ENCODE peak calls at places on chromosomes 7 and 10, in ten cellular contexts. L is fibroblast of lung, N is SK-N-SH, D is cardiac muscle cell, M is tibial artery, R is Peyer's patch, I is right cardiac atrium, E is K562, X is heart left ventricle, H is GM23248. V is an unnamed sample. For H3K4me1, the result is how much of the 10 kb centered on the place peaks cover.

GRCh38 chr7:92466682-92467081 is 11.1 kb downstream of the ERVW-1 start:
- DNase-seq in N (no peak), R (no peak), I (no peak), D (no peak), L (no peak), H (no peak), M (no peak), E (no peak), X (no peak), V (no peak)

GRCh38 chr7:2175091-2175490 is 57.7 kb downstream of the MAD1L1 start:
- DNase-seq in R (no peak), X (no peak), M (no peak), D (peak), H (no peak), E (no peak), N (no peak), L (no peak), I (peak), V (no peak)

GRCh38 chr7:875476-876076 is 778 bp upstream of the GET4 start:
- DNase-seq in R (no peak), D (no peak), X (peak), H (no peak), M (peak), N (no peak), I (peak), E (peak), L (no peak), V (no peak)

GRCh38 chr7:35353481-35353880 is 99.6 kb upstream of the TBX20 start:
- DNase-seq in H (no peak), R (no peak), X (no peak), N (no peak), M (no peak), I (no peak), L (no peak), D (no peak), E (no peak), V (no peak)

GRCh38 chr10:132878730-132879407 is 63.5 kb downstream of the CFAP46 start:
- DNase-seq in X (peak), R (no peak), M (no peak), N (no peak), H (no peak), D (no peak), L (no peak), E (no peak), I (no peak), V (no peak)

GRCh38 chr7:16850772-16851466 is 30.9 kb downstream of the AGR3 start:
- DNase-seq in H (no peak), X (peak), I (peak), L (no peak), M (no peak), E (no peak), R (no peak), D (no peak), N (peak), V (peak)

GRCh38 chr7:44145419-44145968 is 4.4 kb upstream of the MYL7 start:
- DNase-seq in X (no peak), R (peak), L (no peak), I (peak), N (peak), M (no peak), E (peak), H (no peak), D (no peak), V (no peak)

GRCh38 chr10:97534746-97535367 is 36.1 kb downstream of the UBTD1 start:
- DNase-seq in R (no peak), H (peak), X (no peak), I (peak), D (peak), N (peak), E (peak), L (no peak), M (no peak), V (no peak)

GRCh38 chr7:99392046-99392445 is 16.4 kb downstream of the PDAP1 start:
- DNase-seq in M (no peak), I (no peak), X (no peak), N (no peak), H (no peak), L (no peak), R (no peak), D (no peak), E (no peak), V (no peak)

GRCh38 chr10:7525314-7526016 is 114.6 kb upstream of the SFMBT2 start:
- DNase-seq in N (peak), X (no peak), M (peak), E (peak), D (peak), H (peak), L (peak), R (peak), I (no peak), V (no peak)

GRCh38 chr10:10798021-10798420 is 219.7 kb upstream of the CELF2 start:
- DNase-seq in M (no peak), R (no peak), X (no peak), H (peak), I (no peak), E (no peak), D (no peak), N (no peak), L (peak), V (no peak)

GRCh38 chr7:116630932-116631449 is 41.0 kb upstream of the MET start:
- DNase-seq in M (peak), N (no peak), H (peak), D (no peak), R (peak), L (peak), I (peak), E (peak), X (peak), V (peak)

GRCh38 chr7:23476286-23477169 is 6.2 kb upstream of the IGF2BP3 start:
- DNase-seq in L (no peak), M (no peak), R (no peak), H (no peak), I (no peak), E (peak), X (no peak), N (peak), D (no peak), V (no peak)

GRCh38 chr10:62457196-62457595 is 83.0 kb downstream of the ZNF365 start:
- DNase-seq in X (no peak), M (no peak), N (no peak), I (no peak), E (no peak), L (no peak), D (no peak), R (no peak), H (no peak), V (no peak)

GRCh38 chr10:128641998-128642397 is 515.8 kb upstream of the MKI67 start:
- DNase-seq in I (no peak), D (no peak), M (no peak), X (no peak), L (no peak), N (no peak), R (no peak), E (no peak), H (no peak), V (no peak)

GRCh38 chr10:91340613-91341362 is 69.4 kb upstream of the HECTD2 start:
- DNase-seq in M (peak), I (peak), X (no peak), H (peak), R (no peak), N (peak), L (peak), E (no peak), D (no peak), V (no peak)

GRCh38 chr10:137031-137430 is 1.8 kb downstream of the ZMYND11 start:
- DNase-seq in L (peak), I (no peak), R (peak), D (peak), X (no peak), H (peak), M (no peak), N (peak), E (peak), V (no peak)

GRCh38 chr7:140673063-140673769 is 471 bp downstream of the ADCK2 start:
- DNase-seq in E (peak), L (no peak), D (peak), H (peak), R (peak), X (peak), N (peak), I (peak), M (no peak), V (peak)

GRCh38 chr7:6516387-6516983 is 34.8 kb downstream of the GRID2IP start:
- DNase-seq in I (peak), E (peak), D (peak), H (peak), N (peak), L (peak), M (peak), R (peak), X (peak), V (peak)

GRCh38 chr10:61125560-61126250 is 181.7 kb upstream of the RHOBTB1 start:
- DNase-seq in N (no peak), X (no peak), I (no peak), L (no peak), M (no peak), E (no peak), H (no peak), D (no peak), R (no peak), V (no peak)

GRCh38 chr10:23994459-23995046 is 214.4 kb upstream of the KIAA1217 start:
- DNase-seq in E (peak), X (no peak), L (peak), H (peak), I (no peak), M (peak), R (no peak), N (peak), D (peak), V (peak)

GRCh38 chr7:81990395-81990794 is 220.5 kb upstream of the HGF start:
- DNase-seq in R (no peak), M (no peak), X (no peak), E (no peak), L (peak), N (no peak), H (peak), D (no peak), I (no peak), V (no peak)

GRCh38 chr7:55127135-55127551 is 108.3 kb downstream of the EGFR start:
- DNase-seq in E (no peak), X (no peak), N (no peak), H (peak), D (no peak), R (no peak), I (no peak), L (no peak), M (no peak), V (no peak)

GRCh38 chr7:55124989-55125875 is 106.4 kb downstream of the EGFR start:
- DNase-seq in I (peak), R (no peak), N (peak), E (no peak), M (no peak), X (no peak), H (peak), L (peak), D (no peak), V (no peak)

GRCh38 chr7:55129409-55130078 is 110.7 kb downstream of the EGFR start:
- DNase-seq in H (peak), E (no peak), D (no peak), M (no peak), X (no peak), I (no peak), R (no peak), N (no peak), L (peak), V (no peak)

GRCh38 chr7:55128693-55129394 is 110.0 kb downstream of the EGFR start:
- DNase-seq in L (peak), X (no peak), H (peak), D (no peak), R (no peak), N (no peak), M (peak), I (peak), E (no peak), V (no peak)

GRCh38 chr7:55127622-55128081 is 108.8 kb downstream of the EGFR start:
- DNase-seq in R (no peak), I (no peak), N (peak), E (no peak), M (peak), L (peak), D (no peak), H (peak), X (no peak), V (no peak)
- H3K4me1 ChIP-seq in R (under half), I (under half), N (half or more), E (under half), M (under half), L (half or more), D (under half), H (half or more), X (half or more), V (half or more)

GRCh38 chr7:76108540-76109233 is 60.8 kb downstream of the MDH2 start:
- DNase-seq in X (no peak), N (no peak), L (no peak), E (peak), R (no peak), H (peak), D (no peak), M (peak), I (peak), V (peak)

DNA sequence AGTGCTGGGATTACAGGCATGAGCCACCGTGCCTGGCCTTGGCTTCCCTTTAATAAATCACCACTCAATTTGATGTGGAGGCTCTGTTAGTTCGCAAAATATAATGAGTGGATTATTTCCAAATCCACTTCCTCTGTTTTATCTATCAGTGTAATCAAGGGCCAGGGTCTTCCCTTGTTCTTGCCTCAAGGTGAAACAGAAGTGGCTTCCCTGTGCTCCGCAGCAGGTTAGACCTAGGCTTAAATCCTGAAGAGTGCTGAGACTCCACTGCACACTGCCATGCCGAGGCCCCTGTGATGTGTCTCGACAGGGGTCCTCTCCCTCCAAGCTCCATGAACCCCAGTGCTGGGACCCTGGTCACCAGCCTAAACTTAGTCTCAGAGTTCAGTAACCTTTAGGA is 59.0 kb downstream of the MDH2 start:
- DNase-seq in H (no peak), E (no peak), M (no peak), D (no peak), R (no peak), L (no peak), N (no peak), I (no peak), X (no peak), V (no peak)
- H3K4me1 ChIP-seq in H (under half), E (under half), M (under half), D (under half), R (under half), L (under half), N (under half), I (under half), X (under half), V (under half)

DNA sequence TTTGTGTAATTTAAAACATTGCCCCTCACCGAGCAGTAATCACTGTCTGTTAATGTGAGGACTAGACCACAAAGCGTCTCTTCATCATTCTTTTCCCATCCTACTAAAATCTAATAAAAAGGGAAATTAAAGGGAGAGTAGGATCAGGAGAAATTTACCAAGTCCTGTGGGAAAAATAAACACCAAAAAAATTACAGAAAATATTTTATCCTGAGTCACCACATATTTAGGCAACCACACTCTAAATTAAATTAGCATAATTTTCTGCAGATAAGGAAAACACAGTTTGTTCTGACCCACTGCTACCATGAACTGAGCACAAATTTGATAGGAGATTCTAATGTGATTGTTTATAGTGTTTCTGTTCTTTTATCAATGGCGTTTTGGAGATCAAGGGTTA is 49.3 kb downstream of the CCDC6 start:
- DNase-seq in N (no peak), R (no peak), I (no peak), H (peak), M (no peak), L (no peak), D (no peak), X (no peak), E (no peak), V (no peak)
- H3K4me1 ChIP-seq in N (under half), R (under half), I (under half), H (under half), M (under half), L (under half), D (under half), X (under half), E (under half), V (under half)

DNA sequence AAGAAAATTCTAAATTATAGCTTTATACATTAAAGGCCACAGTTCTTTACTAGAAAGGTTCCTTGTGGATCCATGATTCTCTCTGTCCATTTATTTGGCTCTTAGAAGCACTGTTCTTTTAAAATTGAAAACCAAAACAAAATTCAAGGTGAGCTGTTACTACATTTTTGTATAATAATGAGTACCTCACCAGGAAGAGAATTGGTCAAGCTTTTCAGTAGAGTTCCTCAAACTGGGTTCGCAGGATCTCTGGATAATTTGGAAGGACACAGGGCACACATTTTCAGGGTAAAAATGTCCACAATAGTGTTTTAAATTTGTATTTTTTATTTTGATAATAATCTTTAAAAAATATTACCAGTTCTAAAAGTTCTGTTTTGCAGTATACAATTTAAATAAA is 93.0 kb downstream of the PPP1R3A start:
- DNase-seq in E (no peak), H (no peak), M (no peak), D (no peak), I (no peak), N (no peak), R (no peak), L (no peak), X (no peak), V (no peak)
- H3K4me1 ChIP-seq in E (under half), H (under half), M (under half), D (under half), I (under half), N (under half), R (under half), L (under half), X (under half), V (under half)

GRCh38 chr7:74203956-74204615 is 5.7 kb upstream of the LAT2 start:
- DNase-seq in I (no peak), M (no peak), E (no peak), N (no peak), X (no peak), H (no peak), L (no peak), R (no peak), D (no peak), V (no peak)
- H3K4me1 ChIP-seq in I (under half), M (under half), E (under half), N (under half), X (under half), H (under half), L (under half), R (under half), D (under half), V (under half)

DNA sequence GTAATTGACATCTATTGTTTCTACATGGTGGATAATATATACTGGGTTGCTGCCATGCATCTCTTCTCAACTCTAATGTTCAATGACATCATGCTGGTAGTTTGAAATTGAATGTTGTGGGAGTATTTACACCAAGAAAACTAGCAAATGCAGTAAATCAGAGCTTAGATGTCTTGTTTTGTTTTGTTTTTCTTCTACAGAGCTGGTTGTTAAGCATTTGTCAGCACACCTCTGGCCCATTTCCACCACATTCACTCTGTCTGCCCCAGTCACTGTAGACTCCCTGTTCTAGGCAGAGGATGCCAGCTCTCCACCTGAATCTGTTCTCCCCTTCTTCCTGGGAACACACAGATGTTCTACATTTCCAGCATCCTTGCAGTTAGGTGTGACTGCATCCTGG is 4.1 kb upstream of the ARHGAP22 start:
- DNase-seq in L (peak), R (no peak), D (no peak), M (no peak), E (no peak), H (peak), N (no peak), I (no peak), X (no peak), V (no peak)
- H3K4me1 ChIP-seq in L (under half), R (under half), D (under half), M (under half), E (under half), H (half or more), N (half or more), I (under half), X (under half), V (under half)

DNA sequence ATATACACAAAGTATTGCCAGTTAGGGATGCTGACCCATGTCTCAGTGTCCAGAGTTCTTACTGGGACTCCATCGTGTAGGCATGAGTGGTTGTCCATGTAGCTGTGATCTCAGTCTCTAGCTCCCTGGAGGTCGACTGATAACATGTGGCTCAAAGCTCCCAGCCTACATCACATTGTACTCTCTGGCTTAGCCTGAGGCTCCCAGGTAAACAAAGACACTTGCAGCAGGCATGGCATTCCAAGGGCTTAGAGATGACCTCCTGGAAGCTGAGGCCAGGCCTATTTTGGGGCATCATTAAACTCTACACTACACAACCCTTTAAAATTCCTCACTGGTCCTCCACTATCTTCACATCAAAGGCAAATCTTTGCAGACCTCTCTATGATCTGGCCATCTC is 100.8 kb upstream of the DOCK1 start:
- DNase-seq in X (no peak), N (no peak), R (no peak), I (no peak), E (no peak), M (no peak), D (no peak), L (no peak), H (no peak), V (no peak)
- H3K4me1 ChIP-seq in X (under half), N (under half), R (under half), I (under half), E (under half), M (under half), D (under half), L (under half), H (under half), V (under half)

GRCh38 chr10:119243967-119244366 is 36.6 kb downstream of the GRK5 start:
- DNase-seq in R (no peak), E (no peak), X (no peak), D (no peak), M (no peak), I (no peak), L (no peak), N (no peak), H (no peak), V (no peak)

GRCh38 chr10:119241066-119241465 is 33.7 kb downstream of the GRK5 start:
- DNase-seq in M (no peak), I (peak), X (no peak), H (no peak), E (no peak), R (no peak), N (no peak), L (no peak), D (no peak), V (no peak)

GRCh38 chr10:119243478-119243877 is 36.1 kb downstream of the GRK5 start:
- DNase-seq in D (no peak), N (no peak), M (no peak), L (no peak), E (no peak), R (no peak), H (no peak), I (no peak), X (no peak), V (no peak)

GRCh38 chr10:119245272-119245671 is 37.9 kb downstream of the GRK5 start:
- DNase-seq in M (no peak), N (no peak), R (no peak), L (no peak), D (no peak), E (no peak), H (no peak), X (no peak), I (no peak), V (no peak)

GRCh38 chr10:119242191-119242590 is 34.8 kb downstream of the GRK5 start:
- DNase-seq in M (no peak), X (no peak), L (no peak), N (no peak), E (no peak), R (no peak), D (no peak), H (no peak), I (no peak), V (no peak)
- H3K4me1 ChIP-seq in M (under half), X (under half), L (under half), N (under half), E (under half), R (under half), D (under half), H (under half), I (under half), V (under half)

DNA sequence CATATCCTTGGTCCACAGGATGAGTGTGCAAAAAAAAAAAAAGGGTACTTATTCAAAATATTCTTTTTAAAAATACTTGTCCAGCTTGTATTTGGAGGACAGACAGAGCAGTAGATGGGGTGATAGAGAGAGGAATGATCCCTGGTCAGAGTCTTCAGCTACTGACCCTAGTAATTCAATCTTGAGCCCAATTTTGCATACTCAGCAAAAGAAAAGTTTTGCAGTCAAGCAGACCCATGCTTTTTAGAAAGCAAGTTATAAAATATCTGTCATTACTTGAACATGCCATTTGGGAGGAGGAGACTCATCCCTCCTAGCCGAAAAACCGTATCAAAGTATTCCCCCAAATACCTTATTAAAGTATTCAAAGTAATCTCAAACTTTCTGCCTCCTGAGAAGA is 585.0 kb downstream of the KCNMA1 start:
- DNase-seq in H (no peak), R (no peak), N (no peak), D (no peak), X (no peak), E (no peak), L (no peak), I (no peak), M (no peak), V (no peak)
- H3K4me1 ChIP-seq in H (under half), R (under half), N (under half), D (under half), X (under half), E (under half), L (under half), I (under half), M (under half), V (under half)